ENCODE peak calls at places on chromosomes 4 and X, in eight cellular contexts. W, G, M, N, Q, J, D and L are unnamed samples.

GRCh38 chr4:4780634-4781287 is 78.7 kb upstream of the MSX1 start:
- DNase-seq in N (no peak), J (no peak), D (no peak), M (no peak), G (no peak), Q (no peak), W (peak), L (no peak)

GRCh38 chrX:134520860-134521390 is 61.0 kb downstream of the HPRT1 start:
- DNase-seq in M (no peak), N (peak), G (no peak), W (peak), D (peak), J (peak), Q (no peak), L (peak)

GRCh38 chr4:85724801-85725548 is 250.0 kb downstream of the ARHGAP24 start:
- DNase-seq in G (no peak), W (no peak), N (no peak), M (no peak), D (no peak), Q (no peak), J (no peak), L (no peak)

GRCh38 chr4:53598901-53599300 is 7.6 kb upstream of the LNX1 start:
- DNase-seq in Q (no peak), J (peak), M (no peak), G (no peak), D (no peak), N (no peak), W (no peak), L (no peak)

GRCh38 chr4:109815151-109816081 is at the start of gene GAR1:
- DNase-seq in J (peak), Q (peak), M (peak), G (peak), W (peak), D (peak), N (peak), L (peak)

GRCh38 chr4:47469951-47470350 is 6.4 kb upstream of the COMMD8 start:
- DNase-seq in W (no peak), Q (no peak), J (no peak), G (no peak), N (no peak), D (no peak), M (no peak), L (no peak)

GRCh38 chr4:78704981-78705757 is 71.0 kb upstream of the BMP2K start:
- DNase-seq in G (no peak), J (no peak), W (peak), M (no peak), N (no peak), D (peak), Q (no peak), L (no peak)

GRCh38 chrX:44770111-44770510 is 73.7 kb upstream of the DUSP21 start:
- DNase-seq in W (no peak), M (no peak), J (peak), Q (no peak), N (no peak), G (no peak), D (no peak), L (no peak)

GRCh38 chr4:183635333-183635732 is 23.7 kb downstream of the RWDD4 start:
- DNase-seq in J (no peak), Q (no peak), D (no peak), N (no peak), G (no peak), W (no peak), M (no peak), L (no peak)

GRCh38 chrX:2417205-2417604 is 83.6 kb downstream of the DHRSX start:
- DNase-seq in D (no peak), G (no peak), J (no peak), N (no peak), W (no peak), M (no peak), Q (no peak), L (no peak)

GRCh38 chr4:184444215-184444952 is 30.0 kb downstream of the IRF2 start:
- DNase-seq in N (no peak), D (no peak), J (no peak), G (no peak), M (no peak), Q (no peak), W (no peak), L (no peak)

GRCh38 chr4:111494971-111495370 is 650.3 kb upstream of the FAM241A start:
- DNase-seq in Q (no peak), J (no peak), N (no peak), M (no peak), W (no peak), D (no peak), G (no peak), L (no peak)

GRCh38 chr4:183335369-183335940 is 13.2 kb upstream of the CLDN24 start:
- DNase-seq in Q (no peak), M (no peak), W (peak), N (peak), J (peak), D (peak), G (no peak), L (peak)

GRCh38 chrX:10496345-10496965 is 123.9 kb downstream of the MID1 start:
- DNase-seq in J (peak), N (no peak), Q (no peak), W (no peak), M (no peak), D (no peak), G (no peak), L (no peak)

GRCh38 chrX:56765816-56766553 is 36.9 kb downstream of the NBDY start:
- DNase-seq in W (no peak), N (no peak), M (no peak), D (no peak), Q (no peak), G (no peak), J (no peak), L (no peak)

GRCh38 chr4:185638548-185639301 is 103.4 kb upstream of the PDLIM3 start:
- DNase-seq in W (no peak), N (no peak), J (no peak), Q (no peak), G (no peak), M (no peak), D (no peak), L (no peak)

GRCh38 chr4:11423465-11423864 is 5.2 kb downstream of the HS3ST1 start:
- DNase-seq in Q (no peak), M (no peak), D (no peak), J (no peak), N (no peak), G (no peak), W (no peak), L (no peak)

GRCh38 chr4:188408244-188409067 is 269.2 kb downstream of the TRIML1 start:
- DNase-seq in D (no peak), W (no peak), M (no peak), N (no peak), Q (no peak), J (no peak), G (no peak), L (no peak)

GRCh38 chr4:128823025-128823661 is 13.6 kb downstream of the JADE1 start:
- DNase-seq in M (no peak), N (peak), J (peak), G (no peak), W (peak), D (no peak), Q (no peak), L (no peak)

GRCh38 chr4:101655847-101656246 is 134.7 kb upstream of the BANK1 start:
- DNase-seq in Q (no peak), J (no peak), G (no peak), W (no peak), N (no peak), D (no peak), M (no peak), L (no peak)

GRCh38 chr4:7172946-7173345 is 19.4 kb upstream of the SORCS2 start:
- DNase-seq in J (no peak), D (no peak), G (no peak), N (no peak), W (no peak), Q (no peak), M (no peak), L (no peak)

GRCh38 chrX:119762718-119763117 is 4.3 kb downstream of the SOWAHD start:
- DNase-seq in D (no peak), Q (no peak), J (no peak), M (no peak), G (no peak), W (no peak), N (no peak), L (peak)

GRCh38 chr4:179605196-179605595 is 2163.0 kb upstream of the AGA start:
- DNase-seq in J (no peak), N (no peak), D (no peak), W (no peak), M (no peak), Q (no peak), G (no peak), L (no peak)

GRCh38 chrX:367866-368265 is 18.8 kb downstream of the PPP2R3B start:
- DNase-seq in D (no peak), W (no peak), J (no peak), G (no peak), M (no peak), Q (no peak), N (no peak), L (no peak)

DNA sequence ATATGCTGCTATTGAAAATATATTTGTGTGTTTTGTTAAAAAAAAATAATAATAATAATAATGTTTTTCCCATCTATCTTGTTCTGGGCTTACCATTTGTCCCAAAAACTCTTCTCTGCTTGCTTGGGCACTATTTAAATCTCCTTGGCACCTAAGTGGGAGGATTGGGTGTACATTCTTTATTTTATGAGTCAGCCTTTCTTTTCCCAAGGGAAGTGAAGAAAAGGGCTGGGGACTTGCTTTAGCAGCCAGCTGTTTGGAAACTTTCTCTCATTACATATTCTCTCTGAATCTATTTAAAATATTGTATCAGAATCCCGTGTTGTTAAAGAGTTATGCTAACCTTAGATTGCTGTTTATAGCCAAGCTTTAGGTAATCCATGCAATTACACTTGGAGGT is 2332.4 kb downstream of the ARAP2 start:
- DNase-seq in D (no peak), G (no peak), Q (no peak), J (no peak), W (no peak), N (no peak), M (no peak), L (no peak)
- TF ChIP-seq MAX in D (no peak), G (no peak), Q (no peak), J (no peak), W (no peak), N (no peak), M (no peak), L (no peak)

DNA sequence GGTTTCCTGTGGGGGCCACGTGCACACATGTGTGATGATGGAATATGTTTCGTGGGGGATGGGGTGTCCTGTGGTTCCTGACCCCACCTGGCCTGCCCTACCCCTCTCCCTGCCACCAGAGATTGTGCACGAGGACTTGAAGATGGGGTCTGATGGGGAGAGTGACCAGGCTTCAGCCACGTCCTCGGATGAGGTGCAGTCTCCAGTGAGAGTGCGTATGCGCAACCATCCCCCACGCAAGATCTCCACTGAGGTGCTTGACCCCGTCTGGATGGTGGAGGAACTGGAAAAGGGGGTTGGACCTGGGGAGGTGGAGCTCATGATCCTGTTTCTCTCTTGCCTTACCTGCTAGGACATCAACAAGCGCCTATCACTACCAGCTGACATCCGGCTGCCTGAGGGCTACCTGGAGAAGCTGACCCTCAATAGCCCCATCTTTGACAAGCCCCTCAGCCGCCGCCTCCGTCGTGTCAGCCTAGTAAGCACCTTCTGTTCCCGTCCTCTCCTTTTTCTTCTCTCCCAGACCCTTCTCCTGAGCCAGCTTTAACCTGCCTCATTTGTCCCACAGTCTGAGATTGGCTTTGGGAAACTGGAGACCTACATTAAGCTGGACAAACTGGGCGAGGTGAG is 5.9 kb downstream of the CDK16 start:
- DNase-seq in M (no peak), D (no peak), W (no peak), J (no peak), N (no peak), Q (no peak), G (no peak), L (no peak)
- TF ChIP-seq POLR2A in M (no peak), D (no peak), W (no peak), J (no peak), N (no peak), Q (no peak), G (no peak), L (no peak)

GRCh38 chr4:18442957-18443356 is 421.4 kb upstream of the LCORL start:
- DNase-seq in N (no peak), D (no peak), M (no peak), G (no peak), Q (no peak), W (no peak), J (no peak), L (no peak)
- H3K4me3 ChIP-seq in N (no peak), D (no peak), M (no peak), G (no peak), Q (no peak), W (no peak), J (no peak), L (no peak)

GRCh38 chr4:73844352-73844751 is 7.9 kb downstream of the CXCL6 start:
- DNase-seq in N (no peak), W (peak), G (no peak), J (peak), Q (no peak), M (no peak), D (no peak), L (peak)
- TF ChIP-seq MAX in N (no peak), W (no peak), G (no peak), J (no peak), Q (no peak), M (no peak), D (no peak), L (peak)

GRCh38 chrX:132023117-132023895 is at the start of gene STK26:
- DNase-seq in G (peak), J (peak), Q (peak), W (peak), M (no peak), N (peak), D (peak), L (peak)
- TF ChIP-seq POLR2A in G (peak), J (no peak), Q (peak), W (peak), M (peak), N (no peak), D (peak), L (peak)

DNA sequence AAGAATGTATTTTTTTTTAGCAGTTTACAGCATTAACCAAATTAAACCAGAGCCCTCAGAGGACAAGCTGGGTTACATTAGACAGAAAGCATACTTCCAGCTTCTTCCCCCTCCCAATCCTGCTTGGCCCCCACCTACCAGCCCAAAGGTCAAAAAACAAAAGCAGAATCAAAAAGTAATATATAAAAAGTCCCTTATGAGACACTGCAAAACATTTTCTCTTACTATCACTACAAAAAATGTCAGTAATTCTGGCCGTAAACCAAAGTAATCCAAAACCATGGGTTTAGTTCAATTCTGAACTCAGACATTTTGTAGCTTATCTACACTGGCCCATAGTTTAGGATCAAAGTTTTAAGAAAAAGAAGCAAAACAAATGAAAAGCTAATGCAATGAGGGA is 38.0 kb downstream of the APBB2 start:
- DNase-seq in M (no peak), G (no peak), N (no peak), W (no peak), Q (no peak), J (peak), D (peak), L (no peak)
- H3K4me3 ChIP-seq in M (no peak), G (no peak), N (no peak), W (no peak), Q (no peak), J (no peak), D (no peak), L (no peak)

DNA sequence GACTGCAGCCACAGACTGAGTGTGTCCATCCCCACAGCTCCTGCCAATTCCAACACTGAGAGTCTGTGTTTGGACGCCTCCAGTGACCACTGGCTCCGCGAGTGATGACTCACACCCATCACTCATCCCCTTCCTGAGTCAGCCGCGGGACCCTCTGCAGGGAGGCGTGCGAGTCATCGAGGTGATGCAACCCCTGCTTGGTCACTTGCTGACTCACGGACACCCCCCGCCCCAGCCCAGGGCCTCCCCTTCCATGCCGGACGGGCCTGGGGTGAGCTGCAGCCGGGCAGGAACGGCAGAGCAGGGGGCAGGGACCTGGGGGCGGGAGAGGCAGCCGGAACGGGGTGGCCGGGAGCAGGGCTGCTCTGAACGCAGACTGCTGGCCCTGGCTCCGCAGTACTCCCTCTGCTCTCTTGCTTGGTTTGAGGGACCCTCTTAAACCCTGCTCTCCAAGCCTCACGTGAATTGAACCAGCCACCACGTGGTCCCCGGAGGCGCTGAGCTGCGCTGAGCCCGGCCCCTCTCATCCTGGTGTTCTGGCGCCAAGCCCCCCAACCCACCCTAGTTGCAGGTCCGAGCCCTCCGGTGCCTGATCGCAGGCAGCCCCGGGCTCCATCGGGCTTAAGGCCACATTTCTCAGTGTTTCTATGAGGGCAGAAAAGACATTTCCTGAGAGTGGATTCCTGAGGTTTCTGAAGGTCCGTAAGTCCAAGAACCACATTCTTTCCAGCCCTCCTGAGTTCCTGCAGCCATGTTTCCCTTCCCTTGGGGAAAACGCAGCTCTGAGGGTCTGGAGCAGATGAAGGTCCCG is 32.4 kb downstream of the FGFRL1 start:
- DNase-seq in W (peak), Q (peak), N (peak), G (peak), M (no peak), D (peak), J (peak), L (peak)
- TF ChIP-seq MAX in W (peak), Q (peak), N (no peak), G (peak), M (no peak), D (no peak), J (peak), L (peak)